ENCODE peak calls at places on chromosomes 6 and 20, in eight cellular contexts. Z, X, Y, L, N, Q, S and D are unnamed samples.

GRCh38 chr6:170165085-170165484 is 125.8 kb downstream of the DLL1 start:
- DNase-seq in Z (no peak), X (no peak), Y (peak), L (no peak), N (no peak), Q (no peak), S (no peak), D (no peak)

GRCh38 chr6:48183816-48184215 is 72.8 kb upstream of the PTCHD4 start:
- DNase-seq in Z (no peak), X (no peak), Y (no peak), L (no peak), N (no peak), Q (no peak), S (no peak), D (no peak)

GRCh38 chr20:51410586-51411325 is 131.8 kb downstream of the NFATC2 start:
- DNase-seq in Z (no peak), X (no peak), Y (no peak), L (no peak), N (no peak), Q (peak), S (no peak), D (no peak)

GRCh38 chr6:147566244-147566898 is 57.9 kb downstream of the SAMD5 start:
- DNase-seq in Z (no peak), X (no peak), Y (no peak), L (no peak), N (no peak), Q (no peak), S (no peak), D (no peak)

GRCh38 chr6:169070506-169071176 is 183.0 kb downstream of the THBS2 start:
- DNase-seq in Z (no peak), X (no peak), Y (peak), L (no peak), N (no peak), Q (no peak), S (peak), D (no peak)

GRCh38 chr6:56381852-56382251 is 134.5 kb upstream of the COL21A1 start:
- DNase-seq in Z (no peak), X (no peak), Y (no peak), L (no peak), N (no peak), Q (peak), S (peak), D (no peak)

GRCh38 chr6:16637635-16638034 is 123.6 kb downstream of the ATXN1 start:
- DNase-seq in Z (no peak), X (no peak), Y (no peak), L (no peak), N (no peak), Q (no peak), S (peak), D (no peak)

GRCh38 chr6:951782-952181 is 258.8 kb upstream of the EXOC2 start:
- DNase-seq in Z (no peak), X (no peak), Y (no peak), L (no peak), N (no peak), Q (no peak), S (no peak), D (no peak)

GRCh38 chr6:140445474-140446004 is 1071.1 kb upstream of the CITED2 start:
- DNase-seq in Z (no peak), X (no peak), Y (no peak), L (no peak), N (no peak), Q (no peak), S (peak), D (no peak)

GRCh38 chr6:49607391-49607982 is 29.2 kb downstream of the RHAG start:
- DNase-seq in Z (no peak), X (no peak), Y (no peak), L (no peak), N (no peak), Q (no peak), S (no peak), D (no peak)

GRCh38 chr6:159594750-159595117 is 98.3 kb downstream of the SOD2 start:
- DNase-seq in Z (no peak), X (no peak), Y (no peak), L (no peak), N (no peak), Q (no peak), S (peak), D (no peak)

GRCh38 chr6:112979830-112980229 is 632.7 kb downstream of the RFPL4B start:
- DNase-seq in Z (no peak), X (no peak), Y (no peak), L (no peak), N (no peak), Q (peak), S (peak), D (no peak)

GRCh38 chr6:26536571-26537159 is 1.5 kb upstream of the HMGN4 start:
- DNase-seq in Z (peak), X (no peak), Y (no peak), L (no peak), N (peak), Q (peak), S (peak), D (peak)

GRCh38 chr20:51373713-51374481 is 168.6 kb downstream of the NFATC2 start:
- DNase-seq in Z (no peak), X (no peak), Y (no peak), L (no peak), N (no peak), Q (no peak), S (no peak), D (no peak)

GRCh38 chr6:39752835-39753744 is 27.9 kb upstream of the KIF6 start:
- DNase-seq in Z (no peak), X (no peak), Y (no peak), L (no peak), N (no peak), Q (no peak), S (no peak), D (no peak)

GRCh38 chr20:57612916-57613315 is 7.3 kb downstream of the ZBP1 start:
- DNase-seq in Z (no peak), X (no peak), Y (no peak), L (no peak), N (no peak), Q (no peak), S (no peak), D (no peak)

GRCh38 chr6:169371344-169372144 is 117.9 kb upstream of the THBS2 start:
- DNase-seq in Z (no peak), X (no peak), Y (no peak), L (no peak), N (no peak), Q (peak), S (peak), D (no peak)

GRCh38 chr6:139603554-139603953 is 229.1 kb upstream of the CITED2 start:
- DNase-seq in Z (no peak), X (no peak), Y (no peak), L (no peak), N (no peak), Q (no peak), S (no peak), D (no peak)

GRCh38 chr20:822651-823325 is 10.7 kb upstream of the FAM110A start:
- DNase-seq in Z (no peak), X (no peak), Y (no peak), L (no peak), N (no peak), Q (no peak), S (no peak), D (no peak)

GRCh38 chr6:89353702-89354392 is 1.3 kb upstream of the UBE2J1 start:
- DNase-seq in Z (no peak), X (no peak), Y (no peak), L (no peak), N (no peak), Q (peak), S (no peak), D (no peak)

GRCh38 chr6:89679215-89680120 is 40.9 kb upstream of the LYRM2 start:
- DNase-seq in Z (no peak), X (no peak), Y (no peak), L (no peak), N (no peak), Q (no peak), S (no peak), D (no peak)

GRCh38 chr6:130371921-130372320 is 6.1 kb downstream of the TMEM200A start:
- DNase-seq in Z (no peak), X (no peak), Y (no peak), L (no peak), N (no peak), Q (no peak), S (peak), D (no peak)

GRCh38 chr6:797479-798077 is 104.6 kb upstream of the EXOC2 start:
- DNase-seq in Z (no peak), X (no peak), Y (no peak), L (no peak), N (peak), Q (peak), S (peak), D (peak)

GRCh38 chr6:37696841-37697735 is 595 bp downstream of the MDGA1 start:
- DNase-seq in Z (peak), X (peak), Y (peak), L (no peak), N (peak), Q (peak), S (peak), D (no peak)

GRCh38 chr20:57712851-57713504 is 3.2 kb upstream of the PMEPA1 start:
- DNase-seq in Z (no peak), X (no peak), Y (no peak), L (no peak), N (no peak), Q (no peak), S (no peak), D (peak)

GRCh38 chr20:39269031-39269461 is 306.9 kb downstream of the DHX35 start:
- DNase-seq in Z (peak), X (peak), Y (peak), L (peak), N (no peak), Q (peak), S (peak), D (peak)